ENCODE peak calls at places on chromosomes 6 and 20, in four cellular contexts. K is fibroblast of lung; S is CD4-positive, CD25-positive, alpha-beta regulatory T cell; U is CD4-positive, alpha-beta memory T cell. D is an unnamed sample.

GRCh38 chr6:73521351-73522254 is 771 bp upstream of the EEF1A1 start:
- DNase-seq in U (no peak), S (no peak), K (peak), D (no peak)

GRCh38 chr20:37804584-37805566 is 98.1 kb upstream of the VSTM2L start:
- DNase-seq in U (no peak), K (no peak), S (no peak), D (no peak)

GRCh38 chr20:53738039-53738944 is 144.7 kb upstream of the ZNF217 start:
- DNase-seq in K (peak), S (no peak), U (no peak), D (no peak)

GRCh38 chr20:45189861-45190260 is 15.2 kb downstream of the PI3 start:
- DNase-seq in U (no peak), S (no peak), K (no peak), D (no peak)

GRCh38 chr6:4378319-4378996 is 243.1 kb upstream of the ECI2 start:
- DNase-seq in K (no peak), U (no peak), S (no peak), D (no peak)

GRCh38 chr6:11251553-11252358 is 19.3 kb upstream of the NEDD9 start:
- DNase-seq in U (no peak), K (peak), S (no peak), D (no peak)

GRCh38 chr6:56528412-56528841 is 114.3 kb downstream of the DST start:
- DNase-seq in K (peak), S (no peak), U (no peak), D (no peak)

GRCh38 chr6:114042267-114043075 is 71.5 kb upstream of the HDAC2 start:
- DNase-seq in S (no peak), K (no peak), U (no peak), D (no peak)

GRCh38 chr20:47334022-47334551 is 22.4 kb downstream of the ZMYND8 start:
- DNase-seq in K (peak), U (no peak), S (no peak), D (no peak)

DNA sequence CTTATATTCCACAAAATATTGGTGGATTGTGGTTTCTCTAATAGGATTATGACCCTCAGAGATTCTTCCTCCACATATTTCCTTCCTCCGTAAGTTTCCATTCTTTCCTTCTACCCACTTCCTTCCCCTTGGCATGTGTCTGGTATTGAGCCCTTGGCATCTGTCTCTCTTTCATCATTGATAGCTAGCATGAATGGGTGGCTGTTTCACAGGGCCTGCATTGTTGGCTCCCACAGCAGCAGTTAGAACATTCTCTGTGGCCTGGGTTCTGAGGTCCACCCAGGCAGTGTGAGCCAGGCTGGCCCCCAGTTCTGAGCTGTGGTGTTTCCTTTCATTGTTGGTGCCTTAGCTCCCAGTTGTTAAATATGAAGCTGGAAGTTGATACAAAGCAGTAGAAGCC is 125.3 kb downstream of the ANKS1A start:
- DNase-seq in U (no peak), K (no peak), S (no peak), D (no peak)
- H3K27ac ChIP-seq in U (no peak), K (no peak), S (no peak), D (no peak)

GRCh38 chr6:38910207-38910606 is 138.4 kb upstream of the GLP1R start:
- DNase-seq in S (no peak), U (no peak), K (no peak), D (no peak)

GRCh38 chr6:38909020-38909730 is 139.4 kb upstream of the GLP1R start:
- DNase-seq in K (peak), S (no peak), U (no peak), D (no peak)

GRCh38 chr6:38907264-38907663 is 141.3 kb upstream of the GLP1R start:
- DNase-seq in S (no peak), U (no peak), K (no peak), D (no peak)

GRCh38 chr6:38915205-38915925 is 133.2 kb upstream of the GLP1R start:
- DNase-seq in S (no peak), U (no peak), K (no peak), D (no peak)

DNA sequence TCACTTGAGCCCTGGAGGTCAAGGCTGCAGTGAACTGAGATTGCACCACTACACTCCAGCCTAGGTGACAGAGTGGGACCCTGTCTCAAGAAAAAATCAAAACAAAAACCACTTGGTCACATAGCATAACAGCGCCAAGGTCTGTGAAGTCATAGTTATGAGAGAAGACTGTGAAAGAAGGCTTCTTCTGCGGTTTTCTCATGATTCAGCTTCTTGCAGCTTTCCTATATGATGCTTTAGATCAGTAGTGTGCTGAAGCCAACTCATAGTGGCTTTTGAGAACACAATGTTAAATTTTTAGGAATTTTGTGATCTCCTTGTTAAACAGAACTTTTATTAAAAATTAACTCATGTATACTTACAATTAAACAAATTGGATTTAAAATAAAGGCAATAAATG is 136.2 kb upstream of the GLP1R start:
- DNase-seq in U (no peak), K (no peak), S (no peak), D (no peak)
- H3K4me3 ChIP-seq in U (no peak), K (no peak), S (no peak), D (no peak)

GRCh38 chr6:85417336-85417735 is 32.5 kb upstream of the NT5E start:
- DNase-seq in K (peak), U (no peak), S (no peak), D (no peak)

GRCh38 chr6:85416049-85416448 is 33.8 kb upstream of the NT5E start:
- DNase-seq in U (no peak), K (peak), S (no peak), D (no peak)

GRCh38 chr6:85419046-85419759 is 30.7 kb upstream of the NT5E start:
- DNase-seq in K (no peak), S (no peak), U (no peak), D (no peak)

GRCh38 chr6:85418059-85418458 is 31.8 kb upstream of the NT5E start:
- DNase-seq in S (no peak), K (peak), U (no peak), D (no peak)

DNA sequence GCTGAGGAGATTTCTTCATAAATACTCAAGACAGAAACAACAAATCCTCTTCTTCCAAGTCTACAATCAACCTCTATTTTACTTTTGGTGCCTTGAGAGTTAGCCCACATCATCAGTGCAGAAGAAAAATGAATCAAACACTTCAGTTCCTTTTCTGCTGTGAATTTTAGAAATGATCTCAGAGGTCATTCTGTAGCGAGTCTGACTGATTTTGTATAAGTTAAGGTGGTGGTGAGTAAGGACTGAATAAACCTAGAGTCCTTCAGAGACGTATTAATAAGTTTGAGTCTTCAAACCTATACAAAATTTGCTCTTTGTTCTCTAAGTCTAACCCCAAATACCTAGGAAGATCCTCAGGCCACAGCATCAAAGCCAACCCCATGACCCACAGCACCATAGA is 33.1 kb upstream of the NT5E start:
- DNase-seq in K (no peak), U (no peak), S (no peak), D (no peak)
- H3K27ac ChIP-seq in K (peak), U (no peak), S (no peak), D (no peak)

GRCh38 chr6:78552435-78552834 is 314.9 kb upstream of the IRAK1BP1 start:
- DNase-seq in U (no peak), K (no peak), S (no peak), D (no peak)
- H3K4me3 ChIP-seq in U (no peak), K (no peak), S (no peak), D (no peak)

DNA sequence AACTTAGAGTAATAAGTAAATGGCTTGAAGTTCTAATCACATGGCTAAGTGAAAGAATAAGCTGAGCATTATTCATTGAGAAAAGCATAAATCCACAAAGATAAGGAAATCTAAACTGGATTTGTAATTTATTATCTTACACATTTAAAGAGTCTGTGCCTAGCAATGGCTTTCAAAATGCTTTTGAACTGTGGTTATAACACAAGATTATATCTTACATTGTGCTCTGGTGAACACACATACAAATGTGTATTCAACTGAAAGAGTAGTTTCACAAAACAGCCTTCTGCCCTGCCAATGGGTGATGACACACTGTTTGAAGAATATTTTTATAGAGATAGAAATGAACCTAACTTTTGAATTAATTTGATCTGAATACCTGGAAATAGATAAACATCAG is 83.3 kb downstream of the AFDN start:
- DNase-seq in S (no peak), K (no peak), U (no peak), D (no peak)
- H3K27ac ChIP-seq in S (no peak), K (no peak), U (no peak), D (no peak)

GRCh38 chr20:32285621-32286334 is 8.3 kb downstream of the KIF3B start:
- DNase-seq in U (peak), S (peak), K (peak), D (no peak)
- H3K4me3 ChIP-seq in U (no peak), S (peak), K (no peak), D (no peak)

D was measured in CD8-positive, alpha-beta memory T cell.